ENCODE peak calls at places on chromosome 2, in ten cellular contexts. P is HCT116, J is IMR-90, N is neuronal stem cell, V is K562, Q is GM23248, U is DND-41, W is HepG2, L is MM.1S, F is fibroblast of lung. E is an unnamed sample.

GRCh38 chr2:172098287-172098649 is 4.4 kb downstream of the DLX2 start:
- DNase-seq in P (no peak), J (no peak), N (no peak), V (no peak), Q (peak; percentile 38), U (no peak), W (no peak), L (no peak), F (no peak), E (no peak)

GRCh38 chr2:221125691-221126090 is 446.4 kb downstream of the EPHA4 start:
- DNase-seq in P (no peak), J (peak; percentile 27), N (no peak), V (no peak), Q (peak; percentile 63), U (no peak), W (no peak), L (no peak), F (peak; percentile 61), E (no peak)

GRCh38 chr2:194603429-194603828 is 1053.6 kb upstream of the SLC39A10 start:
- DNase-seq in P (no peak), J (no peak), N (no peak), V (no peak), Q (no peak), U (no peak), W (no peak), L (no peak), F (no peak), E (no peak)

GRCh38 chr2:196336715-196337617 is 165.6 kb upstream of the STK17B start:
- DNase-seq in P (no peak), J (peak; percentile 58), N (peak; percentile 9), V (peak; percentile 31), Q (peak; percentile 74), U (peak; percentile 43), W (peak; percentile 10), L (peak; percentile 41), F (peak; percentile 29), E (no peak)

GRCh38 chr2:71640459-71640858 is 187.1 kb downstream of the DYSF start:
- DNase-seq in P (no peak), J (no peak), N (no peak), V (no peak), Q (no peak), U (no peak), W (no peak), L (no peak), F (no peak), E (no peak)

GRCh38 chr2:182852090-182852489 is 14.3 kb downstream of the FRZB start:
- DNase-seq in P (peak; percentile 6), J (no peak), N (no peak), V (no peak), Q (no peak), U (no peak), W (no peak), L (no peak), F (no peak), E (no peak)

GRCh38 chr2:83850071-83850725 is 608.9 kb downstream of the SUCLG1 start:
- DNase-seq in P (no peak), J (no peak), N (no peak), V (no peak), Q (peak; percentile 12), U (no peak), W (no peak), L (no peak), F (no peak), E (no peak)

GRCh38 chr2:121613774-121614173 is 35.5 kb downstream of the CLASP1 start:
- DNase-seq in P (no peak), J (peak; percentile 19), N (no peak), V (no peak), Q (no peak), U (no peak), W (no peak), L (no peak), F (no peak), E (no peak)

GRCh38 chr2:36356199-36356989 is 816 bp downstream of the CRIM1 start:
- DNase-seq in P (no peak), J (peak; percentile 34), N (peak; percentile 39), V (no peak), Q (peak; percentile 77), U (no peak), W (no peak), L (peak; percentile 39), F (peak; percentile 49), E (no peak)

GRCh38 chr2:25639131-25639530 is 34.2 kb downstream of the DTNB start:
- DNase-seq in P (no peak), J (peak; percentile 25), N (no peak), V (no peak), Q (no peak), U (no peak), W (no peak), L (no peak), F (no peak), E (no peak)

GRCh38 chr2:211033765-211034164 is 477.4 kb downstream of the CPS1 start:
- DNase-seq in P (peak; percentile 12), J (no peak), N (no peak), V (no peak), Q (peak; percentile 15), U (no peak), W (peak; percentile 35), L (peak; percentile 25), F (peak; percentile 18), E (no peak)

GRCh38 chr2:15652316-15653276 is 60.9 kb downstream of the DDX1 start:
- DNase-seq in P (no peak), J (no peak), N (no peak), V (no peak), Q (no peak), U (no peak), W (no peak), L (no peak), F (no peak), E (no peak)

GRCh38 chr2:21276163-21276562 is 152.4 kb downstream of the TDRD15 start:
- DNase-seq in P (no peak), J (no peak), N (no peak), V (no peak), Q (no peak), U (no peak), W (no peak), L (no peak), F (no peak), E (peak; percentile 71)

GRCh38 chr2:142306126-142306525 is 175.3 kb upstream of the LRP1B start:
- DNase-seq in P (no peak), J (no peak), N (no peak), V (no peak), Q (no peak), U (no peak), W (no peak), L (no peak), F (peak; percentile 75), E (no peak)

GRCh38 chr2:28326469-28326805 is 66.2 kb upstream of the FOSL2 start:
- DNase-seq in P (no peak), J (no peak), N (no peak), V (no peak), Q (no peak), U (no peak), W (no peak), L (no peak), F (no peak), E (no peak)

GRCh38 chr2:2782007-2782406 is 450.9 kb upstream of the MYT1L start:
- DNase-seq in P (no peak), J (no peak), N (no peak), V (no peak), Q (no peak), U (no peak), W (no peak), L (no peak), F (no peak), E (no peak)
- H3K9me3 ChIP-seq in P (no peaks in the 10 kb centered on the region), J (peaks cover 48% of the 10 kb centered on the region), N (no peaks in the 10 kb centered on the region), V (no peaks in the 10 kb centered on the region), Q (no peaks in the 10 kb centered on the region), U (peaks cover 6% of the 10 kb centered on the region), W (no peaks in the 10 kb centered on the region), L (no peaks in the 10 kb centered on the region), F (no peaks in the 10 kb centered on the region), E (no peaks in the 10 kb centered on the region)

DNA sequence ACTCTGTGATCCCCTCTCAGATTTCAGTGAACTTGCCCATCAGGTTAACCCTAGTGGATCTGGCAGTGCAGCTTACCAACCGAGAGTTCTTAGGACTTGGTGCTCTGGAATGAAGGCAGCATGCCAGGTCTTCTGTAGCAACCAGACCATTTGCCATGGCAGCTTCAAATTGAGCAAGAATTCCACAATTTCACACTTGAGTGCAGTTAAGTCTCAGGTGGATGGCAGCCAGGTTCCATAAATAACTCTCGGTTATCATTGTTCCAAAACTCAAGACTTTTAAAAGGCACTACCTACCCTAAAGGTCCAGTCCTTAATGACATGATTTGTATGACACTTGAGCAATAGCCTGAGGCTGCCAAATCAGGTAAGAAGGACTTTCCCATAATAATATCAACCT is 48.1 kb downstream of the GALNT3 start:
- DNase-seq in P (no peak), J (no peak), N (no peak), V (no peak), Q (peak; percentile 41), U (no peak), W (no peak), L (no peak), F (peak; percentile 83), E (no peak)
- H3K9ac ChIP-seq in P (no peak overlapping the region), J (no peak overlapping the region), N (no peak overlapping the region), V (no peak overlapping the region), Q (no peak overlapping the region), U (no peak overlapping the region), W (no peak overlapping the region), L (no peak overlapping the region), F (no peak overlapping the region), E (no peak overlapping the region)

DNA sequence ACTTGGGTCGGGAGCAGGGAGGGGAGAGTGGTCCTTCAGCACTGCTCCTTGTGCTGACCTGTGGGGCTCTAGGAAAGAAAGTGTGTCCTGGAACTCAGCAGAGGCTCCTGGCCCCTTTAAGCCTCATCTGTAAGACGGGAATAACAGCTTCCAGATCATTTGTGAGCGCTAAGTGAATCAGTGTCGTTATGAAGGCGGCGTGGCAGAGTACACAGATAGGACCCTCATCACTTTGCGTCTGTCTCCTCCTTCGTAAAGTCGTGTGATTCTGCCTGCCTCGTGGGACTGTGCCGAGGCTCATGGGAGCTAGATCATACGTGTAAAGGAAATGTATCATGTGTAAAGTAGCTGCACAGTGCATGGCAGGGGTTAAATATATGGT is 18.6 kb downstream of the COLEC11 start:
- DNase-seq in P (no peak), J (no peak), N (no peak), V (no peak), Q (no peak), U (no peak), W (no peak), L (no peak), F (no peak), E (peak; percentile 4)
- H3K9me3 ChIP-seq in P (peaks cover 3% of the 10 kb centered on the region), J (peaks cover 3% of the 10 kb centered on the region), N (peaks cover 7% of the 10 kb centered on the region), V (peaks cover 2% of the 10 kb centered on the region), Q (no peaks in the 10 kb centered on the region), U (peaks cover 3% of the 10 kb centered on the region), W (peaks cover 6% of the 10 kb centered on the region), L (no peaks in the 10 kb centered on the region), F (no peaks in the 10 kb centered on the region), E (no peaks in the 10 kb centered on the region)

DNA sequence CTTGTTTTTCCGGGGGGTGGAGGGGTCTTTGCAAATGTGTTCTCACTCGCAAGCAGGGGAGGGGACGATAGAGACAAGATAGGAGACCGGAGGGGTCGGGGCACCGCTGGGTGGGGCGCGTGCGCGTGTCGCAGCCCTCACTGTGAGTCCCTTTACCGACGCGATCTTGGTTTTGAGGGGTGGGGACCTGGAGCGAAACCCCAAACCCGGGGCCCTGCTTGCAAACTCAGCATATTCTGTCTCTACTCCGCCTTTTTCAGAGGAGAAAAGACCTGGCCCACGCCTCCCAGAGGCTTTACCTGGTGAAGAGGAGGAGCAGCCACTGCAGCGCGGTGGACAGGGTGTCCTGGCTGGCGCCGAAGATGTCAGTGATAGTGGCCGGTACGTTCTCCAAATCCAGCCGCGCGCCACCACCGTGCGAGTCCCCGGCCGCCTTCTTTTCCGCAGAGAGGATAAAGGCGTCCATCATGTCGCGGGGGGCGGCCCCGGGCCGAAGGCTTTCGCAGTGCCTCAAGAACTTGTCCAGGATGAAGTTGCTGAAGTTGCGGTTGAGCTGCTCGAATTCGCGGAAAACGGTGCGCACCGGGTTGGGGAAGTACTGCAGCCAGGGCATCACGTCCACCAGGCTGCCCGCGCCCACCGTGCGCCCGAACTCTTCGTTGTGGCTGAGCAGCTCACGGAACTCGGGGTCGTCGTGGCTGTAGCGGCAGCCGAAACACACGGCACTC is 1.7 kb downstream of the CYP1B1 start:
- DNase-seq in P (no peak), J (no peak), N (no peak), V (no peak), Q (no peak), U (no peak), W (no peak), L (no peak), F (peak; percentile 37), E (no peak)
- H3K9ac ChIP-seq in P (no peak overlapping the region), J (no peak overlapping the region), N (peak overlapping the region; percentile 60), V (no peak overlapping the region), Q (no peak overlapping the region), U (no peak overlapping the region), W (no peak overlapping the region), L (no peak overlapping the region), F (no peak overlapping the region), E (no peak overlapping the region)